ENCODE peak calls at places on chromosome 22, in seven cellular contexts. H is uterus, J is esophagus muscularis mucosa, Y is OCI-LY7, A is upper lobe of right lung, U is psoas muscle, T is GM12878. N is an unnamed sample. For H3K4me1, the result is how much of the 10 kb centered on the place peaks cover.

GRCh38 chr22:41966607-41967240 is 2.5 kb upstream of the SEPTIN3 start:
- DNase-seq in H (no peak), J (no peak), Y (peak), A (no peak), U (no peak), T (peak), N (no peak)

GRCh38 chr22:50506611-50507420 is 686 bp downstream of the LMF2 start:
- DNase-seq in H (peak), J (no peak), Y (no peak), A (no peak), U (peak), T (no peak), N (no peak)

GRCh38 chr22:44709881-44710400 is 7.9 kb downstream of the PRR5 start:
- DNase-seq in H (no peak), J (no peak), Y (no peak), A (no peak), U (no peak), T (no peak), N (no peak)

GRCh38 chr22:47623740-47624103 is 861.3 kb downstream of the TBC1D22A start:
- DNase-seq in H (no peak), J (peak), Y (no peak), A (peak), U (no peak), T (no peak), N (no peak)

GRCh38 chr22:47163481-47163875 is 401.0 kb downstream of the TBC1D22A start:
- DNase-seq in H (no peak), J (no peak), Y (no peak), A (peak), U (peak), T (no peak), N (no peak)

GRCh38 chr22:17131686-17132085 is 10.5 kb upstream of the TMEM121B start:
- DNase-seq in H (no peak), J (no peak), Y (no peak), A (no peak), U (no peak), T (no peak), N (no peak)

GRCh38 chr22:42324991-42325710 is 54.7 kb upstream of the TCF20 start:
- DNase-seq in H (no peak), J (no peak), Y (no peak), A (no peak), U (no peak), T (no peak), N (no peak)

GRCh38 chr22:20783844-20784723 is 10.2 kb downstream of the SERPIND1 start:
- DNase-seq in H (no peak), J (no peak), Y (peak), A (no peak), U (no peak), T (peak), N (no peak)

GRCh38 chr22:28570697-28571373 is 108.8 kb downstream of the TTC28 start:
- DNase-seq in H (no peak), J (no peak), Y (no peak), A (no peak), U (no peak), T (no peak), N (no peak)

GRCh38 chr22:20569059-20570058 is 61.9 kb downstream of the MED15 start:
- DNase-seq in H (peak), J (peak), Y (no peak), A (peak), U (peak), T (peak), N (peak)

GRCh38 chr22:50684986-50685385 is 12.4 kb downstream of the SHANK3 start:
- DNase-seq in H (no peak), J (no peak), Y (no peak), A (no peak), U (no peak), T (no peak), N (no peak)

DNA sequence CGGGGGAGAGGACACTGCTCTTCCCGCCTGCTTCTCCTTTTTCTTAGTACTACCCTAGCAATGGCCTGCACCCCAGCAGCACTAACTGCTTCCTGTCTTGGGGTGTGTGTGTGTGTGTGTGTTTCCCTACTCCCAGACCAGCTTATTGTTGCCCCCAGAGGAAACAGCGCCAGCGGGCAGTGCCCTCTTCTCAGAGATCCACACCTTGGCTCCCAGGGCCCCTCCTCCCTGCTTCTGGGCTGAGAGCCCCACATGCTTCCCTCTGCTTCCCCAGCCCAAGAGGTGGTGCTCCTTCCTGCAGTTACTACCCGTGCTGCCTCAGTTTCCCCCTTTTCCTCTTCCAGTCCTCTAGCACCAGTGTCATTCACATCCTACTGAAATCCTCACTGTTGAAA is 5.0 kb downstream of the IFT27 start:
- DNase-seq in H (no peak), J (no peak), Y (no peak), A (peak), U (no peak), T (no peak), N (no peak)
- H3K4me3 ChIP-seq in H (no peak), J (no peak), Y (no peak), A (no peak), U (no peak), T (no peak), N (no peak)

GRCh38 chr22:30426395-30427353 is 1.1 kb downstream of the MTFP1 start:
- DNase-seq in H (peak), J (peak), Y (peak), A (peak), U (peak), T (peak), N (peak)
- H3K4me1 ChIP-seq in H (under half), J (under half), Y (under half), A (under half), U (under half), T (under half), N (under half)

GRCh38 chr22:19079691-19080090 is 42.5 kb downstream of the DGCR2 start:
- DNase-seq in H (no peak), J (no peak), Y (no peak), A (no peak), U (no peak), T (no peak), N (no peak)
- H3K27ac ChIP-seq in H (no peak), J (no peak), Y (no peak), A (no peak), U (no peak), T (no peak), N (no peak)

GRCh38 chr22:39522567-39523300 is 2.4 kb downstream of the ATF4 start:
- DNase-seq in H (no peak), J (no peak), Y (peak), A (no peak), U (peak), T (no peak), N (no peak)
- H3K4me3 ChIP-seq in H (peak), J (peak), Y (peak), A (peak), U (peak), T (peak), N (no peak)

DNA sequence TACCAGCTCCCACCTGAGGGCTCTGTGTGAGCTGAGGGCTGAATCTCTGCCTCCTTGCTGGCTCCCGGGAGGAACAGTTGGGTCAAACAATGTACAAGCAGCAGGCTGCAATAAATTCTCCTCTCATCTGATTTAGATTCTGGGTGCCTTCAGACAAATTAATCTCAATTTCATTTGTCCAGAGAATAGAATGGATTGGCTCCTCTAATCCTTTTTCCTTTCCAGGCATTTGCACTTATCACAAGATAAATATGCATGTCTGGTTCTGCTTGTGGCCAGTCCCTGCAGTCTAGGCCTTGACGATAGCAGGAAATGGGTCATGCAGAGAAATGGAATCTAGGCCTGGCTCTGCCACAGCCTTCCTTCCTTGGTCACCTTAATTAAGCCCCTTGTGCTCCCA is 28.7 kb downstream of the UPB1 start:
- DNase-seq in H (no peak), J (no peak), Y (no peak), A (no peak), U (peak), T (no peak), N (no peak)
- H3K4me1 ChIP-seq in H (under half), J (under half), Y (under half), A (under half), U (under half), T (under half), N (under half)